ENCODE peak calls at places on chromosomes 2 and 18, in five cellular contexts. One of them, this sample, is unnamed.
A peak's percentile ranks its signal among the peaks of the same experiment; 100 is the strongest.

GRCh38 chr2:6905668-6906067 is 11.5 kb upstream of the RNF144A start:
- DNase-seq in Caco-2: no peak
- DNase-seq in tibial nerve: no peak
- DNase-seq in cardiac fibroblast: no peak
- DNase-seq in WTC11: no peak
- DNase-seq in this sample: no peak

GRCh38 chr18:31555971-31556747 is 35.5 kb upstream of the TTR start:
- DNase-seq in cardiac fibroblast: peak; percentile 85
- DNase-seq in tibial nerve: peak; percentile 71
- DNase-seq in Caco-2: peak; percentile 48
- DNase-seq in WTC11: peak; percentile 24
- DNase-seq in this sample: no peak

GRCh38 chr2:85095094-85095493 is 38.1 kb upstream of the TCF7L1 start:
- DNase-seq in tibial nerve: no peak
- DNase-seq in WTC11: no peak
- DNase-seq in Caco-2: no peak
- DNase-seq in cardiac fibroblast: peak; percentile 51
- DNase-seq in this sample: no peak

GRCh38 chr18:48826806-48827205 is 124.0 kb downstream of the SMAD7 start:
- DNase-seq in tibial nerve: no peak
- DNase-seq in Caco-2: no peak
- DNase-seq in WTC11: peak; percentile 9
- DNase-seq in cardiac fibroblast: no peak
- DNase-seq in this sample: no peak

GRCh38 chr2:138122891-138123290 is 158.6 kb downstream of the HNMT start:
- DNase-seq in cardiac fibroblast: no peak
- DNase-seq in WTC11: no peak
- DNase-seq in tibial nerve: no peak
- DNase-seq in Caco-2: no peak
- DNase-seq in this sample: no peak

GRCh38 chr2:113218283-113219091 is 44.7 kb downstream of the PSD4 start:
- DNase-seq in Caco-2: peak; percentile 93
- DNase-seq in cardiac fibroblast: peak; percentile 41
- DNase-seq in tibial nerve: peak; percentile 82
- DNase-seq in WTC11: no peak
- DNase-seq in this sample: peak; percentile 85

GRCh38 chr2:193462411-193462810 is 1267.7 kb upstream of the TMEFF2 start:
- DNase-seq in cardiac fibroblast: no peak
- DNase-seq in WTC11: no peak
- DNase-seq in Caco-2: no peak
- DNase-seq in tibial nerve: no peak
- DNase-seq in this sample: no peak

GRCh38 chr2:88443353-88443938 is 9.0 kb downstream of the FOXI3 start:
- DNase-seq in cardiac fibroblast: no peak
- DNase-seq in tibial nerve: no peak
- DNase-seq in WTC11: peak; percentile 36
- DNase-seq in Caco-2: no peak
- DNase-seq in this sample: no peak

GRCh38 chr18:46452820-46453219 is 204.2 kb downstream of the LOXHD1 start:
- DNase-seq in WTC11: no peak
- DNase-seq in tibial nerve: no peak
- DNase-seq in Caco-2: no peak
- DNase-seq in cardiac fibroblast: no peak
- DNase-seq in this sample: no peak

GRCh38 chr2:69764286-69765058 is 22.5 kb downstream of the ANXA4 start:
- DNase-seq in cardiac fibroblast: no peak
- DNase-seq in WTC11: no peak
- DNase-seq in Caco-2: peak; percentile 76
- DNase-seq in tibial nerve: no peak
- DNase-seq in this sample: no peak

GRCh38 chr2:1170241-1170640 is 219.6 kb downstream of the SNTG2 start:
- DNase-seq in Caco-2: no peak
- DNase-seq in tibial nerve: no peak
- DNase-seq in WTC11: no peak
- DNase-seq in cardiac fibroblast: no peak
- DNase-seq in this sample: no peak

GRCh38 chr2:36677386-36677785 is 19.1 kb upstream of the VIT start:
- DNase-seq in tibial nerve: no peak
- DNase-seq in cardiac fibroblast: peak; percentile 34
- DNase-seq in WTC11: no peak
- DNase-seq in Caco-2: no peak
- DNase-seq in this sample: no peak

GRCh38 chr2:65554765-65555561 is 122.6 kb upstream of the SPRED2 start:
- DNase-seq in Caco-2: no peak
- DNase-seq in tibial nerve: no peak
- DNase-seq in cardiac fibroblast: no peak
- DNase-seq in WTC11: no peak
- DNase-seq in this sample: no peak

GRCh38 chr18:54532962-54533361 is 58.1 kb upstream of the DYNAP start:
- DNase-seq in WTC11: no peak
- DNase-seq in cardiac fibroblast: no peak
- DNase-seq in Caco-2: no peak
- DNase-seq in tibial nerve: no peak
- DNase-seq in this sample: no peak

GRCh38 chr2:129891341-129892320 is 87.8 kb upstream of the RAB6C start:
- DNase-seq in Caco-2: no peak
- DNase-seq in cardiac fibroblast: no peak
- DNase-seq in tibial nerve: no peak
- DNase-seq in WTC11: no peak
- DNase-seq in this sample: no peak

GRCh38 chr18:55633032-55633431 is 45.0 kb upstream of the TCF4 start:
- DNase-seq in cardiac fibroblast: peak; percentile 71
- DNase-seq in tibial nerve: no peak
- DNase-seq in Caco-2: no peak
- DNase-seq in WTC11: no peak
- DNase-seq in this sample: no peak

GRCh38 chr2:75920721-75921551 is 210.2 kb upstream of the GCFC2 start:
- DNase-seq in cardiac fibroblast: no peak
- DNase-seq in tibial nerve: no peak
- DNase-seq in WTC11: no peak
- DNase-seq in Caco-2: no peak
- DNase-seq in this sample: no peak

GRCh38 chr18:37222383-37223378 is 342.9 kb downstream of the CELF4 start:
- DNase-seq in tibial nerve: no peak
- DNase-seq in cardiac fibroblast: no peak
- DNase-seq in WTC11: no peak
- DNase-seq in Caco-2: no peak
- DNase-seq in this sample: no peak

GRCh38 chr2:43343573-43344304 is 117.3 kb upstream of the ZFP36L2 start:
- DNase-seq in cardiac fibroblast: peak; percentile 92
- DNase-seq in tibial nerve: peak; percentile 88
- DNase-seq in Caco-2: no peak
- DNase-seq in WTC11: no peak
- DNase-seq in this sample: no peak

GRCh38 chr2:147913701-147914480 is 69.1 kb downstream of the ACVR2A start:
- DNase-seq in cardiac fibroblast: peak; percentile 55
- DNase-seq in Caco-2: no peak
- DNase-seq in WTC11: no peak
- DNase-seq in tibial nerve: no peak
- DNase-seq in this sample: no peak

GRCh38 chr2:152718047-152718908 is at the start of gene ARL6IP6:
- DNase-seq in tibial nerve: peak; percentile 90
- DNase-seq in WTC11: peak; percentile 94
- DNase-seq in cardiac fibroblast: peak; percentile 89
- DNase-seq in Caco-2: peak; percentile 97
- DNase-seq in this sample: peak; percentile 85

GRCh38 chr2:86522711-86523110 is 40.5 kb downstream of the CHMP3 start:
- DNase-seq in Caco-2: no peak
- DNase-seq in tibial nerve: no peak
- DNase-seq in WTC11: no peak
- DNase-seq in cardiac fibroblast: no peak
- DNase-seq in this sample: no peak

GRCh38 chr2:86521922-86522321 is 41.3 kb downstream of the CHMP3 start:
- DNase-seq in Caco-2: no peak
- DNase-seq in WTC11: no peak
- DNase-seq in tibial nerve: no peak
- DNase-seq in cardiac fibroblast: no peak
- DNase-seq in this sample: no peak

GRCh38 chr2:86519349-86519748 is 43.9 kb downstream of the CHMP3 start:
- DNase-seq in WTC11: no peak
- DNase-seq in cardiac fibroblast: no peak
- DNase-seq in Caco-2: no peak
- DNase-seq in tibial nerve: no peak
- DNase-seq in this sample: no peak

GRCh38 chr2:86518498-86518897 is 44.7 kb downstream of the CHMP3 start:
- DNase-seq in WTC11: peak; percentile 28
- DNase-seq in tibial nerve: peak; percentile 6
- DNase-seq in Caco-2: peak; percentile 36
- DNase-seq in cardiac fibroblast: peak; percentile 42
- DNase-seq in this sample: no peak

DNA sequence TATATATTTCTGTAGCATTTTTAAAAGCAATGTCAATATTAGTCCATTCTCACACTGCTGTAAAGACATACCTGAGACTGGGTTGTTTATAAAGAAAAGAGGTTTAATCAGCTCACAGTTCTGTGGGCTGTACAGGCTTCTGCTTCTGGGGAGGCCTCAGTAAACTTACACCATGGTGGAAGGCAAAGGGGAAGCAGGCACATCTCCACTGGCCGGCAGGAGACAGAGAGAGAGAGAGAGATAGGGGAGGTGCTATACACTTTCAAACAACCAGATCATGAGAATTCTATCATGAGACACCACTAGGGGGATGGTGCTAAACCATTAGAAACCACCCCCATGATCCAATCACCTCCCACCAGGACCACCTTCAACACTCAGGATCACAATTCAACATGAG is 43.1 kb downstream of the CHMP3 start:
- DNase-seq in Caco-2: no peak
- DNase-seq in WTC11: no peak
- DNase-seq in cardiac fibroblast: no peak
- DNase-seq in tibial nerve: no peak
- DNase-seq in this sample: no peak
- TF ChIP-seq CTCF in Caco-2: no peak
- TF ChIP-seq CTCF in WTC11: no peak
- TF ChIP-seq CTCF in cardiac fibroblast: peak; percentile 2
- TF ChIP-seq CTCF in tibial nerve: no peak
- TF ChIP-seq CTCF in this sample: no peak

DNA sequence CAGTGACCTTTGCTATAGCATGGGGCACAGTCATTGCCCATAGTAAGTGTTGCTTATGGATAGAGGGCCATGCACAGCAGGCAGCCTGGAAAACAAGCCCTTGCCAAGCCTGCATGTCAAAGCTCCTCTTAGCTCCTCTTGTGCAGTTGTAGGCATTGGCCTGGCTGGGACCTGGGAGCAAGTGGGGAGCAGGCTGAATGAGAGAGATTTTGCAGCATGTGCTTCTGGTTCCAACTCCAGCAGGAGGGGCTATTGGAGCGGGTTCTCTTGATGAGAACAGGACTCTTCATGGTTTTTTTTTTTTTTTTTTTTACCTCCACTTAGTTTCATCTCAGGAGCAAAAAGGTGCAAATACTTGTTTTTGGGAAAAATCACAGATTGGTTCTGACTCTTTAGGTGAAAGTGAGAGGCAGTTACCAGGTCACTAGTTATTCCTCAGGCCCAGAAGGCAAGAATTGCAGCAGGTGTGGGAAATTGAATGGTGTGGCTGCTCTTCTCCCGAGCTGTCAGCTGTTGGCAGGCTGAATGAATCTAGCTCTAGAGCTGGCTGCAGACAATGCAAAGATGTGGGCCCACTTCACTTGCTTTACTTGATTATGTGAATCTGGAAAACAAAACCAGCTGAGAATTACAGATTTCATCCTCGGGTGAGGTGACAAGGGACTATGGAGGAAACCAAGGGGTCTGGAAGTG is 95.9 kb downstream of the MAP4K4 start:
- DNase-seq in tibial nerve: no peak
- DNase-seq in Caco-2: peak; percentile 30
- DNase-seq in WTC11: peak; percentile 61
- DNase-seq in cardiac fibroblast: peak; percentile 41
- DNase-seq in this sample: no peak
- TF ChIP-seq CTCF in tibial nerve: no peak
- TF ChIP-seq CTCF in Caco-2: peak; percentile 37
- TF ChIP-seq CTCF in WTC11: no peak
- TF ChIP-seq CTCF in cardiac fibroblast: peak; percentile 22
- TF ChIP-seq CTCF in this sample: no peak

DNA sequence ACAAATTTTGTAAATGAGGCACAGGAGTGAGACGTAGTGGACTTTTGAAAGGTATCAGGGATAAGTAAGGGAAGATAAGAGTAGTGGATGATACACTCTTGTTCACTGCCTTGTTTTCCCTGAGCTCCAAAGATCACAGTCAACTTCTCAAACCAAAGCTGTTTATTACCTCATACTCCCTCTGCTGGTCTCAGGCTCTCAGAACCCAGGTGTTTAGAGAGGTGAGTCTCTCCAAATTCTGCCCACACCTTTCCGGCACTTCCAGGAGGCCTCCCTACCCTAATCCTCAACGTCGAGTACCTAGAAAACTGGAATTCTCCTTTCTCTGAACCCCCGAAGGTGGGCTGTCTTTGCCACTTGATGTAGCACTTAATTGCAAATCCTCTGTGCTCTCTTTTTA is 621.1 kb downstream of the BCL11A start:
- DNase-seq in Caco-2: no peak
- DNase-seq in cardiac fibroblast: no peak
- DNase-seq in WTC11: peak; percentile 44
- DNase-seq in tibial nerve: no peak
- DNase-seq in this sample: no peak
- TF ChIP-seq CTCF in Caco-2: no peak
- TF ChIP-seq CTCF in cardiac fibroblast: no peak
- TF ChIP-seq CTCF in WTC11: no peak
- TF ChIP-seq CTCF in tibial nerve: no peak
- TF ChIP-seq CTCF in this sample: no peak

GRCh38 chr2:29343830-29344229 is 228.6 kb downstream of the CLIP4 start:
- DNase-seq in tibial nerve: no peak
- DNase-seq in WTC11: no peak
- DNase-seq in cardiac fibroblast: no peak
- DNase-seq in Caco-2: no peak
- DNase-seq in this sample: no peak
- TF ChIP-seq CTCF in tibial nerve: no peak
- TF ChIP-seq CTCF in WTC11: no peak
- TF ChIP-seq CTCF in cardiac fibroblast: no peak
- TF ChIP-seq CTCF in Caco-2: no peak
- TF ChIP-seq CTCF in this sample: no peak

This sample was measured in CD14-positive monocyte.